ENCODE peak calls at places on chromosomes 2 and 18, in four cellular contexts. E, U, Y and T are unnamed samples.

GRCh38 chr2:203569677-203570316 is 34.7 kb upstream of the RAPH1 start:
- DNase-seq in Y (no peak), U (no peak), E (no peak), T (no peak)

GRCh38 chr2:233456934-233457333 is 102.6 kb downstream of the DGKD start:
- DNase-seq in Y (no peak), E (no peak), U (no peak), T (no peak)

GRCh38 chr18:49006641-49007136 is 55.9 kb upstream of the SMAD7 start:
- DNase-seq in Y (no peak), E (no peak), U (no peak), T (no peak)

GRCh38 chr2:183926433-183926832 is 671.9 kb upstream of the ZNF804A start:
- DNase-seq in E (no peak), Y (no peak), U (no peak), T (no peak)

GRCh38 chr2:176002684-176003225 is 688 bp upstream of the LNPK start:
- DNase-seq in E (no peak), U (peak), Y (peak), T (no peak)

GRCh38 chr2:21305581-21305980 is 181.8 kb downstream of the TDRD15 start:
- DNase-seq in U (no peak), E (no peak), Y (no peak), T (no peak)

GRCh38 chr18:10726198-10727068 is 200.6 kb downstream of the NAPG start:
- DNase-seq in U (peak), E (no peak), Y (no peak), T (no peak)

GRCh38 chr2:21860913-21861312 is 737.1 kb downstream of the TDRD15 start:
- DNase-seq in E (no peak), Y (peak), U (no peak), T (no peak)

GRCh38 chr2:51290725-51291124 is 258.8 kb upstream of the NRXN1 start:
- DNase-seq in E (no peak), Y (peak), U (no peak), T (no peak)

GRCh38 chr2:199471443-199472057 is 13.8 kb upstream of the SATB2 start:
- DNase-seq in U (peak), Y (peak), E (peak), T (no peak)

GRCh38 chr2:66437055-66437454 is 2.1 kb downstream of the MEIS1 start:
- DNase-seq in U (no peak), Y (peak), E (no peak), T (no peak)

GRCh38 chr2:85230637-85231036 is 97.2 kb downstream of the TGOLN2 start:
- DNase-seq in E (no peak), U (no peak), Y (no peak), T (no peak)
- H3K27ac ChIP-seq in E (no peak), U (no peak), Y (no peak), T (no peak)

GRCh38 chr18:5972298-5972697 is 77.0 kb upstream of the TMEM200C start:
- DNase-seq in E (no peak), U (no peak), Y (no peak), T (no peak)

GRCh38 chr18:5973079-5973478 is 77.8 kb upstream of the TMEM200C start:
- DNase-seq in E (no peak), U (no peak), Y (no peak), T (no peak)

GRCh38 chr18:5977022-5977421 is 81.7 kb upstream of the TMEM200C start:
- DNase-seq in U (no peak), Y (no peak), E (no peak), T (no peak)

GRCh38 chr18:5974696-5975095 is 79.4 kb upstream of the TMEM200C start:
- DNase-seq in U (no peak), Y (no peak), E (no peak), T (no peak)

GRCh38 chr18:5975111-5975622 is 79.8 kb upstream of the TMEM200C start:
- DNase-seq in E (no peak), U (no peak), Y (peak), T (no peak)
- H3K4me3 ChIP-seq in E (no peak), U (no peak), Y (no peak), T (no peak)

GRCh38 chr18:72100465-72100864 is 443.7 kb downstream of the CBLN2 start:
- DNase-seq in U (no peak), E (no peak), Y (no peak), T (no peak)
- H3K27ac ChIP-seq in U (no peak), E (no peak), Y (no peak), T (no peak)

GRCh38 chr2:232265329-232265728 is 113.2 kb upstream of the ALPP start:
- DNase-seq in U (no peak), Y (no peak), E (no peak), T (no peak)
- H3K4me3 ChIP-seq in U (no peak), Y (no peak), E (no peak), T (no peak)

GRCh38 chr2:12288048-12288447 is 428.7 kb upstream of the TRIB2 start:
- DNase-seq in U (no peak), Y (no peak), E (no peak), T (no peak)

GRCh38 chr2:12284487-12284886 is 432.2 kb upstream of the TRIB2 start:
- DNase-seq in Y (peak), U (no peak), E (no peak), T (no peak)

GRCh38 chr2:12286347-12286746 is 430.4 kb upstream of the TRIB2 start:
- DNase-seq in Y (no peak), E (no peak), U (no peak), T (no peak)

GRCh38 chr2:12289105-12289802 is 427.5 kb upstream of the TRIB2 start:
- DNase-seq in Y (no peak), E (no peak), U (no peak), T (no peak)

GRCh38 chr2:12287220-12287751 is 429.4 kb upstream of the TRIB2 start:
- DNase-seq in U (no peak), Y (peak), E (no peak), T (no peak)
- H3K27ac ChIP-seq in U (no peak), Y (no peak), E (no peak), T (no peak)

DNA sequence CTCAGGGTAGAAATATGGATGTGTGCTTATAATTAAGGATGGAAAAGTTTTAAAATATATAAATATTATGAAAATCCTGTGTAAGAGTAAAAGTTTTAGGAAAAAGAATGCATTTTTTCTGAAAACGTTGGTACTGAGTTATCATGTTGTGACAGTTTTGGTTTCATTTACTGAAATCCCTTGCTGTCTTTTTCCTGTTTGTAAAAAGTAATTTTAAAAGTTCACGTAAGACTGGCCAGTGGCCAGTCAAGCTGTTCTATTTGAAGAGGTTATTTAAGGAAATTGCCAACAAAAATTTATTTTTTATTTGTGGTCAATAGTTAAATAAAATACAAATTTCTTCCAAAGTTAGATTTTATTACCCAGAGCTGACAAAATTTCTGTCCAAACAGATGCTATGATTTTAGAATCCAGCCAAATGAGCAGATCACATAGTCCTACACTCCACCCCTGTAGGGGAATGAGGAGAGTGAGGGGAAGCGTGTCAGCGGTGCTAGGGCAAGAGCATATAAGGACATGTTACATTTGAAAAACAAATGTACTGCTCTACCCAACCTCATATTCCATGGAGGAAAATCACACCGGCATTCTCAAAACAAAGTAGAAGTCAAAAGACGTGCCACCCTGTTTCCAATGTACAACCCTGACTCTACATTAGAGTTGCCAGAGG is 297.9 kb upstream of the TFPI start:
- DNase-seq in U (no peak), E (no peak), Y (no peak), T (no peak)
- H3K4me3 ChIP-seq in U (no peak), E (no peak), Y (no peak), T (no peak)